ENCODE peak calls at places on chromosomes 13 and 19, in ten cellular contexts. T is ascending aorta, O is body of pancreas, B is heart right ventricle, L is lower lobe of right lung, C is cardiac muscle cell, D is upper lobe of right lung, K is OCI-LY7, I is A549, Z is tibial artery. J is an unnamed sample.

GRCh38 chr13:76668141-76668540 is 218.1 kb downstream of the KCTD12 start:
- DNase-seq in T (no peak), O (no peak), B (no peak), L (no peak), C (no peak), D (no peak), K (no peak), I (no peak), Z (no peak), J (no peak)

GRCh38 chr13:84192125-84192524 is 309.9 kb upstream of the SLITRK1 start:
- DNase-seq in T (no peak), O (no peak), B (no peak), L (no peak), C (no peak), D (no peak), K (no peak), I (no peak), Z (no peak), J (peak; percentile 95)

GRCh38 chr19:38667552-38668205 is 20.2 kb downstream of the ACTN4 start:
- DNase-seq in T (no peak), O (no peak), B (no peak), L (no peak), C (no peak), D (no peak), K (no peak), I (no peak), Z (no peak), J (no peak)

GRCh38 chr19:11949201-11949600 is 15.6 kb upstream of the ZNF763 start:
- DNase-seq in T (no peak), O (no peak), B (no peak), L (no peak), C (no peak), D (no peak), K (no peak), I (no peak), Z (no peak), J (peak; percentile 14)

GRCh38 chr19:2315818-2316353 is 7.9 kb upstream of the LINGO3 start:
- DNase-seq in T (peak; percentile 80), O (peak; percentile 54), B (peak; percentile 72), L (peak; percentile 88), C (peak; percentile 80), D (peak; percentile 86), K (peak; percentile 37), I (no peak), Z (peak; percentile 77), J (no peak)

GRCh38 chr13:113989585-113990300 is 15.9 kb upstream of the C13orf46 start:
- DNase-seq in T (peak; percentile 52), O (no peak), B (no peak), L (no peak), C (no peak), D (peak; percentile 48), K (no peak), I (no peak), Z (no peak), J (no peak)

GRCh38 chr13:68173111-68173510 is 943.0 kb upstream of the PCDH9 start:
- DNase-seq in T (no peak), O (no peak), B (no peak), L (no peak), C (no peak), D (no peak), K (no peak), I (no peak), Z (no peak), J (peak; percentile 59)

GRCh38 chr13:39767791-39768564 is 112.5 kb downstream of the COG6 start:
- DNase-seq in T (no peak), O (no peak), B (no peak), L (no peak), C (no peak), D (no peak), K (peak; percentile 28), I (no peak), Z (no peak), J (no peak)

GRCh38 chr13:28705734-28706133 is 13.0 kb downstream of the SLC46A3 start:
- DNase-seq in T (no peak), O (no peak), B (no peak), L (no peak), C (no peak), D (no peak), K (no peak), I (no peak), Z (no peak), J (no peak)

GRCh38 chr13:52713894-52714293 is 25.7 kb downstream of the CNMD start:
- DNase-seq in T (peak; percentile 66), O (peak; percentile 7), B (peak; percentile 25), L (peak; percentile 65), C (no peak), D (peak; percentile 65), K (no peak), I (no peak), Z (no peak), J (no peak)

GRCh38 chr19:7255119-7255518 is 39.1 kb downstream of the INSR start:
- DNase-seq in T (no peak), O (peak; percentile 56), B (no peak), L (no peak), C (no peak), D (no peak), K (no peak), I (no peak), Z (no peak), J (no peak)
- H3K4me1 ChIP-seq in T (peaks cover 20% of the 10 kb centered on the region), O (peaks cover 90% of the 10 kb centered on the region), B (peaks cover 56% of the 10 kb centered on the region), L (peaks cover 6% of the 10 kb centered on the region), C (no peaks in the 10 kb centered on the region), D (peaks cover 10% of the 10 kb centered on the region), K (peaks cover 20% of the 10 kb centered on the region), I (no peaks in the 10 kb centered on the region), Z (peaks cover 36% of the 10 kb centered on the region), J (no peaks in the 10 kb centered on the region)

GRCh38 chr19:13076320-13076719 is 26.3 kb downstream of the LYL1 start:
- DNase-seq in T (no peak), O (no peak), B (no peak), L (no peak), C (no peak), D (no peak), K (no peak), I (no peak), Z (no peak), J (no peak)

GRCh38 chr19:13078897-13079541 is 23.6 kb downstream of the LYL1 start:
- DNase-seq in T (peak; percentile 83), O (no peak), B (peak; percentile 52), L (no peak), C (no peak), D (no peak), K (no peak), I (no peak), Z (no peak), J (no peak)

GRCh38 chr19:13074378-13074777 is 28.3 kb downstream of the LYL1 start:
- DNase-seq in T (no peak), O (no peak), B (no peak), L (no peak), C (no peak), D (no peak), K (no peak), I (no peak), Z (no peak), J (no peak)

GRCh38 chr19:13077233-13077632 is 25.4 kb downstream of the LYL1 start:
- DNase-seq in T (no peak), O (no peak), B (no peak), L (no peak), C (no peak), D (no peak), K (no peak), I (no peak), Z (no peak), J (no peak)

DNA sequence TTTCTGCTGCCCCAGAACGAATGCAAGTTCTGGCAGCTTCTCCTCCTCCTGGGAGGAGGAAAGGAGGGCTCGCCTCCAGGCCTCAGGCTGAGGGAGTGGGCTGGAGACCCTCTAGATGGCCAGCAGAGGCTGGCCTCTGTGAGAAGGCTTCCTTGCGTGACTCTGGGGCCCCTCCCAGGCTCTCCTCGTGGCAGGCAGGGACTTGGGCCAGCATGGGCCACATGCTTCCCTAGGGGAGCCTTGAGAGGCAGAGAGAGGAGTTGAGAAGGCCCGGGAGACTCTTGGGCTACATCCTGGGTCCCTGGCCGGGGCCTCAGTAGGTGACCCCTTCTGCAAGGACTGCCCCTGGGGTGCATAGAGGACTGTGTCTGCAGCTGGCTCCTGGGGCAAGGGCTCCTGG is 25.9 kb downstream of the LYL1 start:
- DNase-seq in T (no peak), O (no peak), B (no peak), L (no peak), C (no peak), D (no peak), K (no peak), I (no peak), Z (no peak), J (no peak)
- TF ChIP-seq CTCF in T (no peak), O (no peak), B (no peak), L (no peak), C (no peak), D (no peak), K (no peak), I (no peak), Z (no peak), J (no peak)

GRCh38 chr13:60584976-60585375 is 188.0 kb downstream of the TDRD3 start:
- DNase-seq in T (no peak), O (no peak), B (peak; percentile 11), L (no peak), C (no peak), D (no peak), K (no peak), I (no peak), Z (no peak), J (no peak)

GRCh38 chr13:60583196-60583908 is 186.3 kb downstream of the TDRD3 start:
- DNase-seq in T (no peak), O (no peak), B (no peak), L (no peak), C (no peak), D (no peak), K (no peak), I (no peak), Z (no peak), J (no peak)

GRCh38 chr13:60583911-60584753 is 187.1 kb downstream of the TDRD3 start:
- DNase-seq in T (no peak), O (no peak), B (no peak), L (no peak), C (no peak), D (no peak), K (no peak), I (no peak), Z (no peak), J (peak; percentile 35)
- H3K27ac ChIP-seq in T (no peak overlapping the region), O (no peak overlapping the region), B (no peak overlapping the region), L (no peak overlapping the region), C (no peak overlapping the region), D (no peak overlapping the region), K (no peak overlapping the region), I (no peak overlapping the region), Z (no peak overlapping the region), J (no peak overlapping the region)

DNA sequence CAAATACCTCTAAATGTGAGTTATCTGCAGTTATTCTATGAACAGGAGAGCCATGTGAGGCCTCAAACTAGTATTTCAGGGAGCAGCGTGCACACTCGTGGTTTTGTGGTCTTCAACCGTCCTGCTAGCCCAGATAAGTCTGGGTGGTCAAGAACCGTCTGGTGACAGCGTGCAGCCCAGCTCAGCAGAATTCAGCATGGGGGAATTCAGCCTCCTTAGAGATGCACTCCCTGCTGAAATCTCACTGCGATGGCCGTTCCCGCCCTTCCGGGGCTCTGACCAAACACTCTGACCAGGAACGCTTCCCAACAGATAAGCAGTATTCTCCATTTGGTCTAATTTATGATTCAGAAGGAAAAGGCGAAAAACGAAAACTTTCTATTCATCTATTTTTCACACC is 3.1 kb downstream of the ANKRD27 start:
- DNase-seq in T (no peak), O (no peak), B (no peak), L (no peak), C (no peak), D (no peak), K (no peak), I (no peak), Z (no peak), J (no peak)
- H3K4me1 ChIP-seq in T (peaks cover 18% of the 10 kb centered on the region), O (peaks cover 36% of the 10 kb centered on the region), B (peaks cover 59% of the 10 kb centered on the region), L (peaks cover 38% of the 10 kb centered on the region), C (no peaks in the 10 kb centered on the region), D (peaks cover 30% of the 10 kb centered on the region), K (peaks cover 21% of the 10 kb centered on the region), I (peaks cover 25% of the 10 kb centered on the region), Z (peaks cover 33% of the 10 kb centered on the region), J (no peaks in the 10 kb centered on the region)

GRCh38 chr19:8335343-8336071 is 7.6 kb downstream of the KANK3 start:
- DNase-seq in T (no peak), O (no peak), B (no peak), L (no peak), C (peak; percentile 18), D (peak; percentile 69), K (no peak), I (peak; percentile 38), Z (no peak), J (no peak)
- TF ChIP-seq CTCF in T (no peak), O (no peak), B (no peak), L (no peak), C (no peak), D (peak; percentile 12), K (no peak), I (peak; percentile 40), Z (no peak), J (peak; percentile 32)

J was measured in foreskin keratinocyte.